ENCODE peak calls at places on chromosomes 13 and 19, in five cellular contexts. I is HepG2, N is IMR-90, C is K562, B is GM12878. X is an unnamed sample.

GRCh38 chr13:49443327-49443688 is 556 bp downstream of the CAB39L start:
- DNase-seq in B (no peak), C (no peak), N (peak; percentile 35), I (peak; percentile 40), X (peak; percentile 42)

GRCh38 chr19:39193785-39194184 is 3.0 kb upstream of the NCCRP1 start:
- DNase-seq in I (peak; percentile 19), B (no peak), N (no peak), C (no peak), X (no peak)

GRCh38 chr13:102277286-102277685 is 124.6 kb downstream of the FGF14 start:
- DNase-seq in B (no peak), I (no peak), N (no peak), C (no peak), X (no peak)

GRCh38 chr19:53659292-53659691 is 27.5 kb downstream of the DPRX start:
- DNase-seq in I (peak; percentile 65), N (no peak), C (peak; percentile 61), B (no peak), X (peak; percentile 33)

GRCh38 chr13:72570019-72570418 is 157.4 kb downstream of the MZT1 start:
- DNase-seq in B (no peak), N (no peak), I (no peak), C (no peak), X (no peak)

GRCh38 chr19:10137751-10138682 is 18.3 kb upstream of the EIF3G start:
- DNase-seq in C (no peak), N (no peak), B (no peak), I (no peak), X (peak; percentile 81)

GRCh38 chr13:79090552-79091159 is 315.4 kb downstream of the RBM26 start:
- DNase-seq in C (no peak), B (no peak), N (no peak), I (no peak), X (no peak)

GRCh38 chr19:22545751-22546150 is 88.4 kb upstream of the ZNF492 start:
- DNase-seq in N (no peak), I (peak; percentile 3), C (peak; percentile 68), B (no peak), X (peak; percentile 40)

GRCh38 chr19:50657672-50658437 is 8.6 kb downstream of the C19orf81 start:
- DNase-seq in B (peak; percentile 5), N (peak; percentile 98), I (peak; percentile 44), C (peak; percentile 99), X (peak; percentile 94)

GRCh38 chr13:61695147-61695546 is 279.5 kb upstream of the PCDH20 start:
- DNase-seq in B (no peak), N (no peak), C (no peak), I (no peak), X (no peak)

GRCh38 chr19:51467864-51468544 is 9.8 kb upstream of the SIGLEC8 start:
- DNase-seq in I (no peak), B (no peak), C (peak; percentile 89), N (no peak), X (no peak)

GRCh38 chr13:20291037-20291436 is 58.9 kb upstream of the GJB6 start:
- DNase-seq in B (no peak), C (no peak), N (no peak), I (no peak), X (no peak)

GRCh38 chr19:10552596-10553053 is 8.9 kb downstream of the ATG4D start:
- DNase-seq in C (peak; percentile 88), B (no peak), I (no peak), N (no peak), X (peak; percentile 75)

GRCh38 chr13:75316427-75316826 is 165.5 kb downstream of the TBC1D4 start:
- DNase-seq in N (peak; percentile 34), B (no peak), I (no peak), C (no peak), X (no peak)

GRCh38 chr19:16564842-16565241 is 7.4 kb downstream of the SLC35E1 start:
- DNase-seq in I (no peak), B (no peak), N (no peak), C (no peak), X (no peak)

GRCh38 chr19:40584007-40584406 is 7.3 kb downstream of the SHKBP1 start:
- DNase-seq in B (no peak), N (no peak), I (no peak), C (no peak), X (peak; percentile 31)

GRCh38 chr13:22050951-22051563 is 380.2 kb downstream of the FGF9 start:
- DNase-seq in I (no peak), C (no peak), N (no peak), B (no peak), X (no peak)

GRCh38 chr13:33183431-33184130 is 102.0 kb downstream of the STARD13 start:
- DNase-seq in C (no peak), N (peak; percentile 77), I (no peak), B (no peak), X (no peak)

GRCh38 chr13:76764429-76764828 is 121.8 kb downstream of the KCTD12 start:
- DNase-seq in B (no peak), C (no peak), I (no peak), N (peak; percentile 10), X (no peak)

GRCh38 chr19:39362682-39363657 is 20.7 kb downstream of the SAMD4B start:
- DNase-seq in N (peak; percentile 85), B (no peak), C (no peak), I (no peak), X (no peak)

GRCh38 chr13:64758520-64758919 is 2471.6 kb downstream of the PCDH9 start:
- DNase-seq in N (peak; percentile 1), C (no peak), B (no peak), I (no peak), X (no peak)

GRCh38 chr13:59834801-59835200 is 328.9 kb downstream of the DIAPH3 start:
- DNase-seq in N (peak; percentile 49), C (no peak), I (no peak), B (no peak), X (no peak)

GRCh38 chr19:4338441-4339350 is at the start of gene STAP2:
- DNase-seq in N (no peak), B (no peak), C (no peak), I (peak; percentile 44), X (no peak)
- TF ChIP-seq MXI1 in N (no peak), B (no peak), C (no peak), I (no peak), X (no peak)

DNA sequence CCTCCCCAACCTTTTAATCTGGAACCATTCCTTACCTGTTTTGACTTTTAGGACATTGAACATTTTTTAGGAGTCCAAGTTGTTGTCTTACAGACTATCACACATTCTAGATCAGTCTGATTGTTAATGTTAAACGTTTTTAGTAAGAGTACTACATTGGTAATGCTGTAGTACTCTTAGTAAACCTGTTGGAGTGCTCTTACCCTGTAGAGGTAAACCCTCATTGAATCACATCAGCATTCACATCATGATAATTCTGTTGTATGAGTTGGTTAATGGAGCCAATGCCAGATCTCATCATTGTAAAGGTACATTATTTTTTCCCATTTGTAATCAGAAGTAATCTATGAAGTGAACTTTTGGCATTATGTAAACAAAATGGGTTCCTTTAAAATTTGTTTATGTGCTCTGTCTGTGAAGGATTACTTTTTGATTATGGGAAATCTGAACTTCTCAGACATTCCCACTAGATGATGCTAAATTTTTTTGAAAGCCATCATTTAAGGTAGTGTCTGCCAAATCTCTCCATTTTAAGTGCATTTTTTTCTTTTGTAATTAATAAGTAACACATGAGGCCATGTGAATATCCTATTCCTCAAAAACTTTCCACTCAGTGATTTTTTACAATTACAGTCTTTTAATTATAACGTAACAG is 55.2 kb downstream of the VWA8 start:
- DNase-seq in I (peak; percentile 28), B (no peak), N (peak; percentile 48), C (peak; percentile 31), X (peak; percentile 33)
- TF ChIP-seq MXI1 in I (no peak), B (no peak), N (no peak), C (no peak), X (no peak)

DNA sequence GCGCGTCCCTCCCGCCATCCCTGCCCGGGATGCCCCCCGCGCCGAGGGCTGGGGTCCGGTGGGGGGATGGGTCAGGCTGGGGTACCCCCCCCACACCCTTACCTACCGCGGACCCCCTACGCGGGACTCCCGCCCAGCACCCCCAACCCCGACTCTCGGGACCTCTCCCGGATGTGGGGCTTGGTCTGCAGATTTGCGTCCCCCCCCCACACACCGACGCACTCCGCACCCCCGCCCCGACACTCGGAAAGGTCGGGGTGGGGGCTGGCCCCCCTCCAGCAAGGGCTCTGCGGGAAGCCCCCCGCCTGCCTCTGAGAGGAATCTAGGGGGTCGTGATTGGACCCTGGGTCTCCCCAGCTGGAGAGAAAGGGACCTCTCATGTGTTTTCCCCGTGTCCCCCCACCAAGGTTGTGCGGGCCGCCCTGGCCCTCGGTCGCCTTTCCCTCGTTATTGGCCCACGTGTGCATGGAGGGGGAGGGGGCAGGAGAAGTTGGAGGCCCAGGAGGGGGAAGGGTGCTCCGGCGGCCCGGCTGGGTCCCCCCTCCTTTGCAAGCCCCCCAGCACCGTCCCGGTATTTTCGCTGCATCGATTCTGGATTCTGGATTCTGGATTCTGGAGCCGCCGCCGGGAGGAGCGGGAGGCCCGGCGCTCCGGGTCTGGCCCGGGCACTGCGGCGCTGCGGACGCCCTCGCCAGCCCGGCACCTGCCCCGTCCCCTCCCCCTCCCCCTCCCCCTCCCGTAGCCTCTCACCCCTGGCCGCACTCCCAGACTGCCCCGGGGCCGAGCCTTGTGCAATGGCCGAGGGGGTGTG is 583 bp downstream of the NFIC start:
- DNase-seq in C (peak; percentile 81), I (no peak), N (no peak), B (no peak), X (peak; percentile 86)
- TF ChIP-seq MXI1 in C (no peak), I (no peak), N (peak; percentile 62), B (no peak), X (peak; percentile 82)

GRCh38 chr13:45208132-45208531 is 7.3 kb upstream of the KCTD4 start:
- DNase-seq in B (no peak), C (no peak), I (no peak), N (no peak), X (no peak)

GRCh38 chr13:45205124-45205523 is 4.3 kb upstream of the KCTD4 start:
- DNase-seq in N (no peak), I (no peak), B (no peak), C (no peak), X (no peak)

GRCh38 chr13:45207319-45207718 is 6.5 kb upstream of the KCTD4 start:
- DNase-seq in N (no peak), C (no peak), B (no peak), I (no peak), X (no peak)

GRCh38 chr13:45206340-45206739 is 5.5 kb upstream of the KCTD4 start:
- DNase-seq in C (no peak), I (no peak), N (peak; percentile 96), B (peak; percentile 21), X (no peak)

GRCh38 chr13:45209229-45209628 is 8.4 kb upstream of the KCTD4 start:
- DNase-seq in I (no peak), B (no peak), N (peak; percentile 62), C (no peak), X (no peak)
- TF ChIP-seq MXI1 in I (no peak), B (no peak), N (no peak), C (no peak), X (no peak)

DNA sequence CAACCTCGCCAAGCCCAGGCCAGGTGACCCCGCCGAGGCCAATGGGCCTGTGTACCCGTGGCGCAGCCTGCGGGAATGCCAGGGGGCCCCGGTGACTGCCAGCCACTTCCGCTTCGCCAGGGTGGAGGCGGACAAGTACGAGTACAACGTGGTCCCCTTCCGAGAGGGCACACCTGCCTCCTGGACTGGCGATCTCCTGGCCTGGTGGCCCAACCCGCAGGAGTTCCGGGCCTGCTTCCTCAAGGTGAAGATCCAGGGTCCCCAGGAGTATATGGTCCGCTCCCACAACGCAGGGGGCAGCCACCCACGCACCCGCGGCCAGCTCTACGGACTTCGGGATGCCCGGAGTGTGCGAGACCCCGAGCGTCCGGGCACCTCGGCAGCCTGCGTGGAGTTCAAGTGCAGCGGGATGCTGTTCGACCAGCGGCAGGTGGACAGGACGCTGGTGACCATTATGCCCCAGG is 7.1 kb downstream of the CILP2 start:
- DNase-seq in C (no peak), B (no peak), N (no peak), I (no peak), X (no peak)
- TF ChIP-seq MXI1 in C (no peak), B (no peak), N (no peak), I (no peak), X (no peak)